ENCODE peak calls at places on chromosomes 13 and 19, in six cellular contexts. Y, K, E, Q, J and N are unnamed samples. For H3K4me1, the result is how much of the 10 kb centered on the place peaks cover.

GRCh38 chr19:49335071-49335783 is at the start of gene CD37:
- DNase-seq in Y (no peak), K (peak), E (no peak), Q (peak), J (peak), N (peak)

GRCh38 chr19:17829855-17830566 is 8.7 kb upstream of the INSL3 start:
- DNase-seq in Y (peak), K (no peak), E (peak), Q (no peak), J (no peak), N (no peak)

GRCh38 chr13:97434417-97435296 is 688 bp downstream of the RAP2A start:
- DNase-seq in Y (peak), K (peak), E (peak), Q (no peak), J (peak), N (peak)

GRCh38 chr13:21657538-21657937 is 13.3 kb upstream of the FGF9 start:
- DNase-seq in Y (peak), K (no peak), E (peak), Q (no peak), J (no peak), N (no peak)

GRCh38 chr19:50449236-50449899 is 16.7 kb downstream of the MYBPC2 start:
- DNase-seq in Y (no peak), K (no peak), E (no peak), Q (no peak), J (no peak), N (no peak)

GRCh38 chr19:18203408-18203862 is 407 bp downstream of the RAB3A start:
- DNase-seq in Y (no peak), K (no peak), E (peak), Q (peak), J (peak), N (peak)

GRCh38 chr19:21604351-21604926 is 99.0 kb downstream of the ZNF429 start:
- DNase-seq in Y (peak), K (no peak), E (peak), Q (no peak), J (peak), N (no peak)

GRCh38 chr19:40090256-40091204 is at the start of gene ZNF780A:
- DNase-seq in Y (peak), K (peak), E (peak), Q (peak), J (peak), N (peak)

GRCh38 chr13:74870865-74871264 is 611.1 kb downstream of the TBC1D4 start:
- DNase-seq in Y (no peak), K (no peak), E (peak), Q (no peak), J (no peak), N (no peak)

GRCh38 chr19:50358483-50359431 is 6.7 kb downstream of the NAPSA start:
- DNase-seq in Y (no peak), K (peak), E (peak), Q (peak), J (no peak), N (peak)

GRCh38 chr19:22609630-22610029 is 24.5 kb upstream of the ZNF492 start:
- DNase-seq in Y (no peak), K (no peak), E (no peak), Q (no peak), J (no peak), N (no peak)

GRCh38 chr19:43290568-43291359 is 21.4 kb upstream of the PSG9 start:
- DNase-seq in Y (peak), K (no peak), E (peak), Q (no peak), J (peak), N (no peak)

GRCh38 chr19:50492303-50493052 is 15.8 kb upstream of the GARIN5A start:
- DNase-seq in Y (peak), K (no peak), E (no peak), Q (no peak), J (no peak), N (peak)

GRCh38 chr13:41601718-41602445 is 144.5 kb downstream of the RGCC start:
- DNase-seq in Y (peak), K (no peak), E (no peak), Q (no peak), J (no peak), N (no peak)

GRCh38 chr13:80979035-80979641 is 638.2 kb upstream of the SPRY2 start:
- DNase-seq in Y (peak), K (no peak), E (peak), Q (no peak), J (peak), N (peak)

GRCh38 chr13:106650690-106651205 is 82.8 kb upstream of the ARGLU1 start:
- DNase-seq in Y (no peak), K (no peak), E (no peak), Q (no peak), J (no peak), N (no peak)

GRCh38 chr13:91813255-91813654 is 414.8 kb downstream of the GPC5 start:
- DNase-seq in Y (no peak), K (no peak), E (peak), Q (no peak), J (no peak), N (no peak)

GRCh38 chr19:46413262-46414031 is at the start of gene CCDC8:
- DNase-seq in Y (peak), K (no peak), E (peak), Q (no peak), J (no peak), N (peak)

GRCh38 chr19:14161305-14161704 is 24.9 kb upstream of the ASF1B start:
- DNase-seq in Y (no peak), K (no peak), E (no peak), Q (no peak), J (no peak), N (no peak)

GRCh38 chr19:5107432-5108122 is 138.7 kb downstream of the KDM4B start:
- DNase-seq in Y (no peak), K (no peak), E (no peak), Q (no peak), J (no peak), N (no peak)

GRCh38 chr13:28370448-28370847 is 124.5 kb downstream of the FLT1 start:
- DNase-seq in Y (peak), K (no peak), E (no peak), Q (no peak), J (no peak), N (no peak)

GRCh38 chr19:58566989-58567388 is 6.1 kb downstream of the MZF1 start:
- DNase-seq in Y (no peak), K (no peak), E (no peak), Q (no peak), J (no peak), N (no peak)

GRCh38 chr13:77696863-77697207 is 652 bp upstream of the SLAIN1 start:
- DNase-seq in Y (no peak), K (no peak), E (no peak), Q (no peak), J (no peak), N (no peak)

GRCh38 chr13:21234537-21234936 is 58.1 kb downstream of the MRPL57 start:
- DNase-seq in Y (peak), K (no peak), E (no peak), Q (no peak), J (no peak), N (no peak)

GRCh38 chr19:45049073-45049736 is 10.4 kb downstream of the CLASRP start:
- DNase-seq in Y (no peak), K (no peak), E (no peak), Q (no peak), J (no peak), N (no peak)

GRCh38 chr13:40290758-40291157 is 375.7 kb downstream of the FOXO1 start:
- DNase-seq in Y (no peak), K (no peak), E (no peak), Q (no peak), J (no peak), N (no peak)

GRCh38 chr13:80814541-80814940 is 473.6 kb upstream of the SPRY2 start:
- DNase-seq in Y (no peak), K (no peak), E (peak), Q (no peak), J (no peak), N (no peak)

GRCh38 chr19:48738557-48739399 is 1.6 kb downstream of the RASIP1 start:
- DNase-seq in Y (peak), K (peak), E (peak), Q (peak), J (peak), N (peak)

GRCh38 chr19:35265126-35265995 is 3.4 kb upstream of the USF2 start:
- DNase-seq in Y (no peak), K (no peak), E (no peak), Q (peak), J (no peak), N (peak)

GRCh38 chr13:112859817-112860190 is 109.2 kb upstream of the MCF2L start:
- DNase-seq in Y (peak), K (no peak), E (peak), Q (peak), J (peak), N (no peak)

GRCh38 chr19:10339380-10339960 is at the start of gene ICAM3:
- DNase-seq in Y (no peak), K (peak), E (no peak), Q (peak), J (peak), N (peak)

GRCh38 chr13:88622362-88622973 is 951.3 kb downstream of the SLITRK5 start:
- DNase-seq in Y (peak), K (no peak), E (no peak), Q (no peak), J (no peak), N (no peak)

GRCh38 chr19:42252365-42253244 is 2.3 kb downstream of the ERF start:
- DNase-seq in Y (peak), K (no peak), E (peak), Q (peak), J (no peak), N (no peak)

GRCh38 chr13:112331675-112332074 is 44.5 kb upstream of the SPACA7 start:
- DNase-seq in Y (no peak), K (no peak), E (no peak), Q (no peak), J (no peak), N (no peak)

GRCh38 chr19:55487884-55488687 is at the start of gene SSC5D:
- DNase-seq in Y (no peak), K (no peak), E (peak), Q (no peak), J (no peak), N (no peak)
- H3K4me1 ChIP-seq in Y (half or more), K (under half), E (under half), Q (under half), J (under half), N (under half)

GRCh38 chr19:3344608-3345598 is 21.5 kb upstream of the NFIC start:
- DNase-seq in Y (no peak), K (no peak), E (no peak), Q (no peak), J (no peak), N (no peak)

GRCh38 chr19:3345850-3346460 is 20.4 kb upstream of the NFIC start:
- DNase-seq in Y (no peak), K (no peak), E (no peak), Q (no peak), J (no peak), N (no peak)

GRCh38 chr19:3348042-3348441 is 18.3 kb upstream of the NFIC start:
- DNase-seq in Y (no peak), K (no peak), E (no peak), Q (no peak), J (no peak), N (no peak)

GRCh38 chr19:3343619-3344502 is 22.5 kb upstream of the NFIC start:
- DNase-seq in Y (peak), K (no peak), E (peak), Q (peak), J (peak), N (peak)

DNA sequence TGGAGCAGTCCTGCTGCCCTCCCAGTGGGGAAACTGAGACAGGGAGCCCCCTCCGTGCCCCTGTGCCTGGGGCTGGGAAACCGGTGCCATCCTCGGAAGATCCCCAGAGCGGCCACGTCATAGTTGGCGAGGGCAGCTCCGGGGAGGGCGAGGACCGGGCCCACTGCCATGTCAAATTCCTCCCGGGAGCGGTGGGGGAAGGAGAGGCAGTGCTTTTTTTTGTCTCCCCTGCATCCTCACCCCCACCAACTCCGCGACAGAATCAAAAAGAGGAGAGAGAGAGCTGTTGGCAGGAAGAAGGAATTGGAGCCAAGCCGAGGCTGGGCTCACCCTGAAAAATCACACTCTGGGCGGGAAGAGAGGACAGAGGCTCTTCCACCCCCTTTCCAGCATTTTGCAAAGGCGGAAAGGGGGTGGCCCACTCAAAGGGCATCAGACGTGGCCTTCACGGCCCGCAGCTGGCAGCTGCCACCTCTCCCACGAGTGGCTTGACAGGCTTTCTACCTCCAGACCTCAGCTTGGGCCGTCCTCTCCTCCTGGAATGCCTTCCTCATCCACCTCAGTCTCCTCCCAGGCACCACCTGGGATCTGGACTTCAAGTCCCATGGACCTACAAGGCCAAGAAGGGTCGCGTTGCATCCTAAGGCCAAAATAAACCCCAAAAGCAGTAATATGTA is 19.6 kb upstream of the NFIC start:
- DNase-seq in Y (no peak), K (no peak), E (peak), Q (no peak), J (no peak), N (no peak)
- H3K4me3 ChIP-seq in Y (no peak), K (no peak), E (no peak), Q (no peak), J (no peak), N (no peak)

GRCh38 chr13:26953273-26953672 is 192.7 kb upstream of the GPR12 start:
- DNase-seq in Y (no peak), K (no peak), E (no peak), Q (no peak), J (no peak), N (no peak)
- H3K4me1 ChIP-seq in Y (under half), K (under half), E (under half), Q (under half), J (under half), N (under half)

GRCh38 chr13:109989155-109989554 is 202.8 kb upstream of the IRS2 start:
- DNase-seq in Y (peak), K (no peak), E (peak), Q (no peak), J (no peak), N (no peak)

GRCh38 chr13:109985871-109986270 is 199.5 kb upstream of the IRS2 start:
- DNase-seq in Y (no peak), K (no peak), E (no peak), Q (no peak), J (no peak), N (no peak)

GRCh38 chr13:109989686-109990085 is 203.3 kb upstream of the IRS2 start:
- DNase-seq in Y (peak), K (no peak), E (peak), Q (no peak), J (no peak), N (no peak)

GRCh38 chr13:109990296-109990695 is 203.9 kb upstream of the IRS2 start:
- DNase-seq in Y (no peak), K (no peak), E (no peak), Q (no peak), J (no peak), N (no peak)

DNA sequence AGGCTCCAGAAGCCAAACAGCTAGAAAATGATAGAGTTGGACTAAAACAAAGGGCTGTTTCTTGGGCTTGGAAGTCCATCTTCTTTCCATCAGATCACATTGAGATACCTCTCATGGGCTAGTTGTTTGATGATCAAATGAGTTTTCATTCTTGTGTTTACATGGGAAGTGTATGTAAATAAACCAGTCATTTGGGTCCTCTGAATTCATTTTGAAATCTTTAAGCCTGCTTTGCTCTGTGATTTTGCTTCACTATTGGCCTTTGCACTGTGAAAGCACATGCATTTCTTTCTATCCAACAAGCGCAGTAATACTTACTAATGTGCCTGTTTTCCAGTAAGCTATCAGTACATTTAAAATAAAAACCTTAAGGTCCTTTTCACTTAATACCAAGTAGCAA is 200.5 kb upstream of the IRS2 start:
- DNase-seq in Y (no peak), K (no peak), E (no peak), Q (no peak), J (no peak), N (no peak)
- H3K4me3 ChIP-seq in Y (no peak), K (no peak), E (no peak), Q (no peak), J (no peak), N (no peak)

GRCh38 chr13:99050983-99051488 is 73.2 kb upstream of the DOCK9 start:
- DNase-seq in Y (no peak), K (no peak), E (no peak), Q (no peak), J (peak), N (no peak)
- H3K4me1 ChIP-seq in Y (under half), K (half or more), E (under half), Q (under half), J (half or more), N (half or more)

DNA sequence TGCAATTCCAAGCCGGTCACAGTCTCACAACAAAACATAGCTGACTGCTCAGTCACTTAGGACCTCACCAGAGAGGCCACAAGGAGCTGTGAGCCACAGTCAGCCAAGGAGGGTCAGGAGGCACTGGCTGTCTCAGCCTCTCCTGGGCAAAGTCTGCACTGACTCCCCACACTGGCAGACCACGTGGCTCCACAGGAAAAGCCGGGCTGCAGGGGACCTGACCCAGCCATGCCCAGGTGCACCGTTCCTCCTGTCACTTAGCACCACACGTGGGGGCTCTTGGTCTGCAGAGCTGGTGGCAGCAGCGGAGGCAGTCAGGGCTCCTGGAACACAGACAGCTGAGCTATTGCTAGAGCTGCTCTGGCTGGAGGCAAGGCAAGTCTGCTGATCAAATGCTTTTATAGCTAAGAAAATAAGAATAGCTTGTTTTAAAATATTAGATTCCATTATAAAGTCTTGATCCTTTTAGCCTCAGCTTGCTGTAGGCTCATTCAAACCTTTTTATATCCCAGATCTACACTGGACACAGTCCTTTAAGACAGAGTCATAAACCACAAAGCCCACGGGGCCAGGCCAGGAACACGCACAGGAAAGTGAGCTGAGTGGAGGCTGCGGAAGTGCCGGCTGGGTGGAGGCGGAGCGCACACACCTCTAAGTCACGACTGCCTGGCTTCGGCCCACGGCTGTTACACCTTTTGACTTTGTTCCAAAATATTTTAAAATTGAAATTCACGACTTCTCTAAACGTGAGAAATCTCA is 744.1 kb downstream of the UQCRFS1 start:
- DNase-seq in Y (peak), K (no peak), E (peak), Q (peak), J (peak), N (peak)
- H3K4me3 ChIP-seq in Y (no peak), K (no peak), E (no peak), Q (no peak), J (no peak), N (no peak)